ENCODE peak calls at places on chromosomes 12 and 14, in eight cellular contexts. M is astrocyte of the cerebellum; G is SW480; D is M059J; J is fibroblast of lung; A is stimulated activated CD8-positive, alpha-beta memory T cell treated with anti-CD3 and anti-CD28 coated beads, Interleukin-4, amount 100 ng/mL, for 24 hours; U is brain microvascular endothelial cell; B is Right ventricle myocardium superior. S is an unnamed sample.

GRCh38 chr12:94684416-94684815 is 34.1 kb upstream of the TMCC3 start:
- DNase-seq in U (no peak), B (no peak), A (no peak), M (no peak), D (no peak), J (no peak), G (no peak), S (no peak)

GRCh38 chr12:106154781-106155273 is 16.1 kb upstream of the NUAK1 start:
- DNase-seq in B (no peak), G (no peak), A (no peak), M (no peak), U (no peak), D (peak), J (no peak), S (no peak)

GRCh38 chr12:93191461-93191860 is 186.3 kb upstream of the NUDT4 start:
- DNase-seq in A (no peak), D (no peak), J (no peak), U (no peak), G (no peak), M (no peak), B (no peak), S (no peak)

GRCh38 chr14:59020382-59020781 is 168.1 kb upstream of the DAAM1 start:
- DNase-seq in B (no peak), D (peak), M (peak), J (peak), G (peak), U (peak), A (no peak), S (no peak)

GRCh38 chr12:56119361-56119796 is 1.3 kb downstream of the ZC3H10 start:
- DNase-seq in A (peak), M (peak), J (peak), D (peak), B (peak), G (peak), U (peak), S (no peak)

GRCh38 chr14:86673523-86673969 is 1143.6 kb downstream of the FLRT2 start:
- DNase-seq in G (no peak), D (no peak), J (no peak), A (no peak), U (no peak), M (no peak), B (no peak), S (no peak)

GRCh38 chr14:71800878-71801277 is 131.4 kb upstream of the RGS6 start:
- DNase-seq in U (no peak), A (no peak), B (no peak), G (no peak), D (no peak), M (no peak), J (no peak), S (no peak)

GRCh38 chr12:70853326-70853725 is 67.2 kb downstream of the PTPRR start:
- DNase-seq in G (no peak), A (no peak), M (peak), U (no peak), D (peak), B (no peak), J (peak), S (no peak)

GRCh38 chr12:3004655-3005565 is 45.7 kb downstream of the TEAD4 start:
- DNase-seq in B (no peak), J (no peak), M (no peak), D (peak), A (no peak), G (no peak), U (no peak), S (no peak)

GRCh38 chr12:45200497-45201043 is 15.3 kb upstream of the ANO6 start:
- DNase-seq in A (no peak), D (no peak), J (peak), M (no peak), B (no peak), U (no peak), G (no peak), S (no peak)

GRCh38 chr12:30200864-30201263 is 417.1 kb upstream of the TMTC1 start:
- DNase-seq in U (peak), A (no peak), M (no peak), J (peak), G (no peak), D (no peak), B (no peak), S (no peak)

GRCh38 chr14:58864751-58865519 is 227.2 kb downstream of the DACT1 start:
- DNase-seq in A (no peak), G (no peak), U (no peak), D (peak), B (no peak), M (peak), J (peak), S (no peak)

GRCh38 chr12:28021704-28022103 is 49.2 kb upstream of the PTHLH start:
- DNase-seq in A (no peak), U (no peak), B (no peak), J (no peak), G (peak), D (no peak), M (no peak), S (no peak)

GRCh38 chr12:49545815-49546214 is 7.0 kb downstream of the KCNH3 start:
- DNase-seq in U (no peak), D (no peak), J (no peak), A (no peak), G (no peak), M (no peak), B (peak), S (no peak)

S was measured in activated B cell treated with CpG ODN at 0.5 μM for 24 hours.